ENCODE peak calls at places on chromosomes 1 and 21, in nine cellular contexts. One of them, this sample, is unnamed.

GRCh38 chr21:34878501-34878900 is 170.6 kb downstream of the RUNX1 start:
- DNase-seq in choroid plexus epithelial cell: no peak
- DNase-seq in ovary: no peak
- DNase-seq in A549: peak
- DNase-seq in transverse colon: peak
- DNase-seq in epithelial cell of esophagus: peak
- DNase-seq in breast epithelium: no peak
- DNase-seq in HFF-Myc: no peak
- DNase-seq in PC-9: peak
- DNase-seq in this sample: no peak

GRCh38 chr21:36542312-36543101 is 62.6 kb upstream of the CLDN14 start:
- DNase-seq in transverse colon: peak
- DNase-seq in ovary: no peak
- DNase-seq in breast epithelium: no peak
- DNase-seq in PC-9: no peak
- DNase-seq in epithelial cell of esophagus: peak
- DNase-seq in A549: no peak
- DNase-seq in HFF-Myc: no peak
- DNase-seq in choroid plexus epithelial cell: peak
- DNase-seq in this sample: no peak

GRCh38 chr1:109579044-109579443 is 30.6 kb downstream of the GNAI3 start:
- DNase-seq in HFF-Myc: no peak
- DNase-seq in breast epithelium: no peak
- DNase-seq in choroid plexus epithelial cell: no peak
- DNase-seq in ovary: no peak
- DNase-seq in A549: no peak
- DNase-seq in PC-9: no peak
- DNase-seq in transverse colon: no peak
- DNase-seq in epithelial cell of esophagus: no peak
- DNase-seq in this sample: peak

GRCh38 chr1:111441573-111442192 is 7.4 kb downstream of the WDR77 start:
- DNase-seq in HFF-Myc: no peak
- DNase-seq in epithelial cell of esophagus: peak
- DNase-seq in A549: peak
- DNase-seq in ovary: no peak
- DNase-seq in choroid plexus epithelial cell: peak
- DNase-seq in transverse colon: peak
- DNase-seq in PC-9: peak
- DNase-seq in breast epithelium: no peak
- DNase-seq in this sample: no peak

GRCh38 chr1:68495532-68495931 is 1.4 kb downstream of the DEPDC1 start:
- DNase-seq in ovary: no peak
- DNase-seq in breast epithelium: no peak
- DNase-seq in choroid plexus epithelial cell: no peak
- DNase-seq in PC-9: peak
- DNase-seq in A549: no peak
- DNase-seq in epithelial cell of esophagus: peak
- DNase-seq in transverse colon: no peak
- DNase-seq in HFF-Myc: no peak
- DNase-seq in this sample: no peak

GRCh38 chr1:224067207-224067606 is 46.7 kb upstream of the FBXO28 start:
- DNase-seq in transverse colon: no peak
- DNase-seq in A549: no peak
- DNase-seq in PC-9: no peak
- DNase-seq in epithelial cell of esophagus: no peak
- DNase-seq in HFF-Myc: no peak
- DNase-seq in ovary: no peak
- DNase-seq in choroid plexus epithelial cell: no peak
- DNase-seq in breast epithelium: no peak
- DNase-seq in this sample: no peak

GRCh38 chr1:171780583-171781166 is 785 bp upstream of the METTL13 start:
- DNase-seq in breast epithelium: no peak
- DNase-seq in choroid plexus epithelial cell: no peak
- DNase-seq in A549: no peak
- DNase-seq in HFF-Myc: no peak
- DNase-seq in PC-9: no peak
- DNase-seq in transverse colon: no peak
- DNase-seq in epithelial cell of esophagus: no peak
- DNase-seq in ovary: peak
- DNase-seq in this sample: no peak

GRCh38 chr1:171852273-171852672 is 11.0 kb downstream of the DNM3 start:
- DNase-seq in HFF-Myc: no peak
- DNase-seq in breast epithelium: no peak
- DNase-seq in ovary: no peak
- DNase-seq in A549: no peak
- DNase-seq in choroid plexus epithelial cell: no peak
- DNase-seq in PC-9: no peak
- DNase-seq in transverse colon: no peak
- DNase-seq in epithelial cell of esophagus: peak
- DNase-seq in this sample: peak

GRCh38 chr1:172670791-172671190 is 11.9 kb downstream of the FASLG start:
- DNase-seq in transverse colon: no peak
- DNase-seq in A549: no peak
- DNase-seq in PC-9: no peak
- DNase-seq in HFF-Myc: no peak
- DNase-seq in ovary: no peak
- DNase-seq in breast epithelium: no peak
- DNase-seq in choroid plexus epithelial cell: no peak
- DNase-seq in epithelial cell of esophagus: no peak
- DNase-seq in this sample: no peak

GRCh38 chr1:19472174-19472573 is 13.2 kb downstream of the CAPZB start:
- DNase-seq in PC-9: no peak
- DNase-seq in ovary: no peak
- DNase-seq in breast epithelium: no peak
- DNase-seq in transverse colon: no peak
- DNase-seq in HFF-Myc: no peak
- DNase-seq in choroid plexus epithelial cell: no peak
- DNase-seq in epithelial cell of esophagus: no peak
- DNase-seq in A549: no peak
- DNase-seq in this sample: no peak

GRCh38 chr1:200072636-200073285 is 45.3 kb downstream of the NR5A2 start:
- DNase-seq in PC-9: no peak
- DNase-seq in breast epithelium: no peak
- DNase-seq in ovary: no peak
- DNase-seq in HFF-Myc: no peak
- DNase-seq in transverse colon: no peak
- DNase-seq in A549: no peak
- DNase-seq in choroid plexus epithelial cell: no peak
- DNase-seq in epithelial cell of esophagus: no peak
- DNase-seq in this sample: no peak

GRCh38 chr1:204562075-204562990 is 46.1 kb downstream of the MDM4 start:
- DNase-seq in A549: no peak
- DNase-seq in breast epithelium: no peak
- DNase-seq in PC-9: no peak
- DNase-seq in HFF-Myc: no peak
- DNase-seq in ovary: no peak
- DNase-seq in choroid plexus epithelial cell: no peak
- DNase-seq in transverse colon: no peak
- DNase-seq in epithelial cell of esophagus: no peak
- DNase-seq in this sample: no peak

GRCh38 chr21:39721885-39722284 is 23.1 kb upstream of the IGSF5 start:
- DNase-seq in A549: no peak
- DNase-seq in choroid plexus epithelial cell: no peak
- DNase-seq in transverse colon: peak
- DNase-seq in PC-9: no peak
- DNase-seq in ovary: no peak
- DNase-seq in HFF-Myc: no peak
- DNase-seq in breast epithelium: no peak
- DNase-seq in epithelial cell of esophagus: no peak
- DNase-seq in this sample: no peak

GRCh38 chr1:3016641-3017439 is 4.4 kb upstream of the ACTRT2 start:
- DNase-seq in choroid plexus epithelial cell: no peak
- DNase-seq in HFF-Myc: no peak
- DNase-seq in breast epithelium: no peak
- DNase-seq in ovary: peak
- DNase-seq in A549: no peak
- DNase-seq in epithelial cell of esophagus: no peak
- DNase-seq in transverse colon: peak
- DNase-seq in PC-9: no peak
- DNase-seq in this sample: no peak

GRCh38 chr1:183416850-183417690 is 1.1 kb downstream of the NMNAT2 start:
- DNase-seq in ovary: peak
- DNase-seq in breast epithelium: peak
- DNase-seq in HFF-Myc: no peak
- DNase-seq in choroid plexus epithelial cell: peak
- DNase-seq in PC-9: no peak
- DNase-seq in transverse colon: peak
- DNase-seq in epithelial cell of esophagus: peak
- DNase-seq in A549: peak
- DNase-seq in this sample: peak

GRCh38 chr1:42214447-42214871 is 49.9 kb upstream of the GUCA2A start:
- DNase-seq in A549: peak
- DNase-seq in epithelial cell of esophagus: peak
- DNase-seq in HFF-Myc: no peak
- DNase-seq in choroid plexus epithelial cell: peak
- DNase-seq in PC-9: peak
- DNase-seq in breast epithelium: peak
- DNase-seq in transverse colon: peak
- DNase-seq in ovary: no peak
- DNase-seq in this sample: peak

GRCh38 chr1:150262388-150263320 is 5.1 kb downstream of the CA14 start:
- DNase-seq in PC-9: peak
- DNase-seq in HFF-Myc: no peak
- DNase-seq in ovary: no peak
- DNase-seq in transverse colon: no peak
- DNase-seq in epithelial cell of esophagus: peak
- DNase-seq in choroid plexus epithelial cell: no peak
- DNase-seq in A549: no peak
- DNase-seq in breast epithelium: no peak
- DNase-seq in this sample: no peak

GRCh38 chr1:102241431-102242338 is 245.0 kb upstream of the OLFM3 start:
- DNase-seq in A549: no peak
- DNase-seq in ovary: no peak
- DNase-seq in HFF-Myc: no peak
- DNase-seq in breast epithelium: no peak
- DNase-seq in PC-9: no peak
- DNase-seq in transverse colon: no peak
- DNase-seq in choroid plexus epithelial cell: no peak
- DNase-seq in epithelial cell of esophagus: no peak
- DNase-seq in this sample: no peak

GRCh38 chr1:14625587-14626447 is 27.3 kb downstream of the KAZN start:
- DNase-seq in HFF-Myc: no peak
- DNase-seq in transverse colon: no peak
- DNase-seq in breast epithelium: no peak
- DNase-seq in PC-9: no peak
- DNase-seq in choroid plexus epithelial cell: no peak
- DNase-seq in ovary: no peak
- DNase-seq in epithelial cell of esophagus: no peak
- DNase-seq in A549: no peak
- DNase-seq in this sample: no peak
- H3K4me3 ChIP-seq in HFF-Myc: no peak
- H3K4me3 ChIP-seq in transverse colon: no peak
- H3K4me3 ChIP-seq in breast epithelium: no peak
- H3K4me3 ChIP-seq in PC-9: no peak
- H3K4me3 ChIP-seq in choroid plexus epithelial cell: no peak
- H3K4me3 ChIP-seq in ovary: no peak
- H3K4me3 ChIP-seq in epithelial cell of esophagus: no peak
- H3K4me3 ChIP-seq in A549: no peak
- H3K4me3 ChIP-seq in this sample: no peak

GRCh38 chr1:228486596-228487335 is 416 bp upstream of the RNF187 start:
- DNase-seq in transverse colon: peak
- DNase-seq in A549: peak
- DNase-seq in HFF-Myc: peak
- DNase-seq in breast epithelium: peak
- DNase-seq in epithelial cell of esophagus: peak
- DNase-seq in PC-9: peak
- DNase-seq in choroid plexus epithelial cell: peak
- DNase-seq in ovary: peak
- DNase-seq in this sample: peak
- TF ChIP-seq CTCF in transverse colon: no peak
- TF ChIP-seq CTCF in A549: no peak
- TF ChIP-seq CTCF in HFF-Myc: no peak
- TF ChIP-seq CTCF in breast epithelium: peak
- TF ChIP-seq CTCF in epithelial cell of esophagus: no peak
- TF ChIP-seq CTCF in PC-9: no peak
- TF ChIP-seq CTCF in choroid plexus epithelial cell: peak
- TF ChIP-seq CTCF in ovary: no peak
- TF ChIP-seq CTCF in this sample: no peak

GRCh38 chr21:43892334-43892733 is 27.3 kb downstream of the AGPAT3 start:
- DNase-seq in choroid plexus epithelial cell: no peak
- DNase-seq in HFF-Myc: no peak
- DNase-seq in breast epithelium: no peak
- DNase-seq in epithelial cell of esophagus: no peak
- DNase-seq in ovary: no peak
- DNase-seq in PC-9: no peak
- DNase-seq in transverse colon: no peak
- DNase-seq in A549: no peak
- DNase-seq in this sample: no peak

GRCh38 chr21:43894206-43894577 is 29.2 kb downstream of the AGPAT3 start:
- DNase-seq in transverse colon: no peak
- DNase-seq in A549: no peak
- DNase-seq in HFF-Myc: no peak
- DNase-seq in choroid plexus epithelial cell: no peak
- DNase-seq in epithelial cell of esophagus: no peak
- DNase-seq in breast epithelium: no peak
- DNase-seq in PC-9: no peak
- DNase-seq in ovary: no peak
- DNase-seq in this sample: no peak

GRCh38 chr21:43890042-43890441 is 25.0 kb downstream of the AGPAT3 start:
- DNase-seq in transverse colon: no peak
- DNase-seq in PC-9: no peak
- DNase-seq in HFF-Myc: no peak
- DNase-seq in breast epithelium: no peak
- DNase-seq in choroid plexus epithelial cell: no peak
- DNase-seq in epithelial cell of esophagus: no peak
- DNase-seq in A549: no peak
- DNase-seq in ovary: no peak
- DNase-seq in this sample: no peak

GRCh38 chr21:43893536-43894205 is 28.6 kb downstream of the AGPAT3 start:
- DNase-seq in ovary: no peak
- DNase-seq in A549: no peak
- DNase-seq in epithelial cell of esophagus: peak
- DNase-seq in HFF-Myc: no peak
- DNase-seq in transverse colon: no peak
- DNase-seq in choroid plexus epithelial cell: no peak
- DNase-seq in PC-9: no peak
- DNase-seq in breast epithelium: no peak
- DNase-seq in this sample: peak

GRCh38 chr21:43892984-43893535 is 28.0 kb downstream of the AGPAT3 start:
- DNase-seq in ovary: no peak
- DNase-seq in PC-9: no peak
- DNase-seq in HFF-Myc: no peak
- DNase-seq in choroid plexus epithelial cell: no peak
- DNase-seq in breast epithelium: no peak
- DNase-seq in transverse colon: no peak
- DNase-seq in epithelial cell of esophagus: no peak
- DNase-seq in A549: no peak
- DNase-seq in this sample: no peak
- H3K4me3 ChIP-seq in ovary: no peak
- H3K4me3 ChIP-seq in PC-9: no peak
- H3K4me3 ChIP-seq in HFF-Myc: no peak
- H3K4me3 ChIP-seq in choroid plexus epithelial cell: no peak
- H3K4me3 ChIP-seq in breast epithelium: no peak
- H3K4me3 ChIP-seq in transverse colon: no peak
- H3K4me3 ChIP-seq in epithelial cell of esophagus: no peak
- H3K4me3 ChIP-seq in A549: no peak
- H3K4me3 ChIP-seq in this sample: no peak

DNA sequence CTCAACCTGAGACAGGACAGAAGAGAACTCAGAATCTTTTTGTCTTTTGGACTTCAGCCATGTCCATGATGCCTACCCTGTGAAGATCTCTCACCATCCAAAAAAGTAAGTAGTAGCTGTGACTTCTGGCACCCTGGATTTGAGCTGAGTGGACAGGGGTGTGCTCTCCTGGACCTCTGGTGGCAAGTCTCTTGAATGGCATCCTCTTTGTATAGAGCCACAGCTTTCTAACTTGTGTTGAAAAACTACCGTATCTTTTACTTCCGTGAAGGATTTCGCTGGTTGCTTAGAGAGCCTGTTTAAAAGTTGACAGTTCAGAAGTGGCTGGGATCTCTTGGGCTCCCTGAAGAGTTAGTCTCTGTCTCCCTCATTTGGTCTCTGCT is 1.8 kb downstream of the MFN2 start:
- DNase-seq in epithelial cell of esophagus: no peak
- DNase-seq in ovary: no peak
- DNase-seq in transverse colon: no peak
- DNase-seq in A549: peak
- DNase-seq in HFF-Myc: no peak
- DNase-seq in PC-9: peak
- DNase-seq in breast epithelium: no peak
- DNase-seq in choroid plexus epithelial cell: no peak
- DNase-seq in this sample: peak
- TF ChIP-seq CTCF in epithelial cell of esophagus: no peak
- TF ChIP-seq CTCF in ovary: no peak
- TF ChIP-seq CTCF in transverse colon: peak
- TF ChIP-seq CTCF in A549: peak
- TF ChIP-seq CTCF in HFF-Myc: no peak
- TF ChIP-seq CTCF in PC-9: peak
- TF ChIP-seq CTCF in breast epithelium: no peak
- TF ChIP-seq CTCF in choroid plexus epithelial cell: no peak
- TF ChIP-seq CTCF in this sample: no peak

This sample was measured in foreskin fibroblast.